ENCODE peak calls at places on chromosomes 11 and 22, in five cellular contexts. D is H9, Y is mesenchymal stem cell, J is H1, K is trophoblast cell. P is an unnamed sample.
A peak's percentile ranks its signal among the peaks of the same experiment; 100 is the strongest.

GRCh38 chr11:111422494-111423249 is 43.6 kb upstream of the POU2AF1 start:
- DNase-seq in Y (peak; percentile 33), K (peak; percentile 9), D (peak; percentile 88), J (peak; percentile 56), P (peak; percentile 61)

GRCh38 chr11:62830904-62831519 is 839 bp downstream of the STX5 start:
- DNase-seq in J (no peak), K (no peak), Y (no peak), D (peak; percentile 42), P (no peak)

GRCh38 chr11:76615950-76616349 is 54.6 kb downstream of the LRRC32 start:
- DNase-seq in Y (no peak), D (peak; percentile 17), J (no peak), K (no peak), P (no peak)

GRCh38 chr11:126790550-126790981 is 210.0 kb downstream of the KIRREL3 start:
- DNase-seq in J (peak; percentile 44), D (peak; percentile 57), K (no peak), Y (peak; percentile 64), P (no peak)

GRCh38 chr11:116406042-116406441 is 366.7 kb downstream of the BUD13 start:
- DNase-seq in K (no peak), Y (no peak), J (no peak), D (no peak), P (no peak)

GRCh38 chr22:39682994-39683393 is 112.4 kb downstream of the CACNA1I start:
- DNase-seq in Y (no peak), D (no peak), K (no peak), J (no peak), P (no peak)

GRCh38 chr11:69011624-69012091 is 1.4 kb downstream of the MRGPRF start:
- DNase-seq in D (no peak), Y (no peak), J (no peak), K (no peak), P (no peak)

GRCh38 chr22:35394011-35394312 is 6.0 kb upstream of the MCM5 start:
- DNase-seq in Y (no peak), J (no peak), D (no peak), K (no peak), P (no peak)

GRCh38 chr11:43806976-43807375 is 73.7 kb upstream of the ALKBH3 start:
- DNase-seq in D (no peak), J (no peak), Y (no peak), K (no peak), P (no peak)

GRCh38 chr22:44456661-44457412 is 41.2 kb downstream of the RTL6 start:
- DNase-seq in K (no peak), Y (no peak), D (no peak), J (no peak), P (no peak)

GRCh38 chr11:95768521-95768920 is 21.1 kb downstream of the FAM76B start:
- DNase-seq in D (no peak), J (no peak), K (peak; percentile 15), Y (no peak), P (no peak)
- H3K4me1 ChIP-seq in D (no peaks in the 10 kb centered on the region), J (no peaks in the 10 kb centered on the region), K (no peaks in the 10 kb centered on the region), Y (no peaks in the 10 kb centered on the region), P (no peaks in the 10 kb centered on the region)

DNA sequence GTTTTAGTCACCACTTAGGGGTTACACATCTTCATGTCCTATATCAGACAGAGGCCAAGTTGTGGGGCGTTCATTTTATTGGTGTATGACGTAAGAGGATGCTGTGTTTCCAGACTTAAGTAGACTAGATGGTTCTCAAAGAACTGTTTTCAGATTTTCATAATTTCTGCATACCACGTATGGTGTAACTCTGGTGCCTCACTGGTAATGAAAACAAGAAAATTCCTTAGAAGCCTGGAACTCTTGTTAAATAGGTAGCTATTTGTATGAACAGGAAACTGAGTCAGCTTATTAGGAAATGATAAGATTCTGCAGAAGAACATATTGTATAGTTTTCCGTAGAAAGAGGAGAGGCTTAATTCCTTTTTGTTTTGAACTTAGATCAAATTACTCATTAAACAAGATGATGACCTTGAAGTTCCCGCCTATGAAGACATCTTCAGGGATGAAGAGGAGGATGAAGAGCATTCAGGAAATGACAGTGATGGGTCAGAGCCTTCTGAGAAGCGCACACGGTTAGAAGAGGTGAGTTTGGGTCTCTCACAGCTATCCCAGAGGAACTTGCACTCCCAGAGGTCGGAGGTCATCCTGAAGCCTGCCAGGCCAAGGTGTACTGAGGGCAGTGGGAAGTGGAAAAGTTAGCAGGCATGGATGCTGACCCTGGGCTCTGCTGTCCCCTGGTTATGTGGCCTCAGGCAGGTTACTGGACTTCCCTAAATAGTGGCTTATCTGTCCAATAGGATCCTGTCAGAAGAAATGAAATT is 3.9 kb downstream of the CDC45 start:
- DNase-seq in K (no peak), J (no peak), D (no peak), Y (peak; percentile 33), P (no peak)
- H3K14ac ChIP-seq in K (no peak overlapping the region), J (no peak overlapping the region), D (no peak overlapping the region), Y (no peak overlapping the region), P (no peak overlapping the region)

DNA sequence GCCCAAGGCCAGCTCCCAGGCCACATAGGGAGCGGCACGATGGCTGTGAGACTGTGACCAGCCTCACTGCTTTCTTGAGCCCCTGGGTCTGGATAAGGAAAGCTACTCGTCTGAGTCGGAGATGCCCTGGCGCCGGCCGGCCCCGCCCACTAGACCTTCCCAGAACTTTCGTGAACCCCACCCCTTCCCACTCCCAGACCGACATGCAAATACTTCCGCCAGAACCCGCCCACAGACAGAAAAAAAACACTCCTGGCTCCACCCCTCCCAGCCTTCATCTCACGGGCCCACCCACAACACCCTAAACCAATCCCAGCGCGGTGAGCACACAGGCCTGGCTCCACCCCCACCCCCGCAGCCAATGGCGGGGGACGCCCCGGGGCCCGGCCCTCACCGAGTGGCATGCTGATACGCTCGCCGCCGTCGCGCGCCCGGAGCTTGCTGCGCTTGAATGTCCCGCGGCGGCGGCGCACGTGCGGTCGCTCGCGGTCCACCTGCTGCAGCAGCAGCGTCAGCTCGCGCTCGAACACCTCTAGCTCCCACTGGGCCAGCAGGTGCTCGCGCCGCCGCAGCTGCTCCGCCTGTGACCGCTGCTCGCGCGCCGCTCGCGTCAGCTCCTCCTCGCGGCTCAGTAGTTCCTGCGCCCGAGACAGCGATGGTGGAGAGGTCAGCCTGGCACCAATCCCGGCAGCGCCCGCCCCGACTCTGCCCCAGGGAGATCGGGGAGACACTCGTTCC is 7.0 kb downstream of the MAP3K11 start:
- DNase-seq in D (peak; percentile 99), Y (peak; percentile 97), K (peak; percentile 95), J (peak; percentile 94), P (peak; percentile 97)
- H2BK12ac ChIP-seq in D (no peak overlapping the region), Y (no peak overlapping the region), K (no peak overlapping the region), J (no peak overlapping the region), P (no peak overlapping the region)

DNA sequence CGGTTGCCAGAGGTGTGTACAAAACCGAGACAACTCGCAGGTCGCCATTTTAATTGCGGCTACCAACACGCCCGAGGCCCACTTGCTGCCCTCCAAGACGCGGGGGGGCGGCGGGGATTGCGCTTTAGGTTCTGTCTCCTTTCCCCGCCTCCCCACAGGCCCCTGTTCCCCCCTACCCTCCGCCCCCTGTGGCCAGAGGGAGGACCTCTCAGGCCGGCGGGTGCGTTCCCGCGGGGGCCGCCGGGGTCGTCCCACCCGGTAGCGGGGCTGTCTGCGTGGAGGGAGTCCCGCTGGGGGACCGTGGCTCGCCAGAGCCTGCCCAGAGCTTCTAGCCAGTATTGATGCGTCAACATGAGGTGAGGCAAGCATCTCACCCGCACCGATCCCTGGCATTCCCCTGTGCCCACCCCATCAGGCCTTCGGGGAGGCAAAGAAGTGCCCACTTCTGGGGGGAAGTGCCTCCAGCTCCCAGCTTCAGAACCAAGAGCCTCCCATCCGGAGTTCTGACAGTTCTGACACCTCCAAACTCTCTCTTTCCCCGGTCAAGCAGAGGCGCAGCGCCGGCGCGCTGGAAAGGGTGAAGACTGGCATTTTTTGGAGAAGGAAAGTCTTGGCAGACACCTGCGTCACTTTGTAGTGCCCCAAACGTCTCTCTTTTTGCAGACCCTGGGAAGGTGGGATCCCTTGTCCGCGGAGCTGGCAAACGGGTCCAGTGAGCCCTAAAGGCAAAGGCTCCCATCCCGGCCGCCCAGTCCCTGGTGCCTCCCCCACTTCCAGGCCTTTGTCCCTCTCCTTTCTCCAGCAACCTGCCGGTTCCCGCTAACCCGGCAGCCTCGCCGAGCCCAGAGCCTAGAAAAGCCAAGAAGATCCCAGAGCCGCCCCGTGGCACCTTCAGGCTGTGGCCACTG is 3.1 kb upstream of the PAX6 start:
- DNase-seq in Y (no peak), J (no peak), D (peak; percentile 53), K (no peak), P (no peak)
- H3K4me1 ChIP-seq in Y (peaks cover 69% of the 10 kb centered on the region), J (peaks cover 48% of the 10 kb centered on the region), D (no peaks in the 10 kb centered on the region), K (peaks cover 31% of the 10 kb centered on the region), P (peaks cover 29% of the 10 kb centered on the region)

GRCh38 chr11:10320164-10320563 is 15.3 kb downstream of the ADM start:
- DNase-seq in D (no peak), K (no peak), Y (no peak), J (no peak), P (no peak)

GRCh38 chr11:10317281-10317755 is 12.4 kb downstream of the ADM start:
- DNase-seq in J (no peak), D (peak; percentile 42), Y (no peak), K (no peak), P (peak; percentile 65)

GRCh38 chr11:10318527-10318802 is 13.6 kb downstream of the ADM start:
- DNase-seq in J (no peak), K (no peak), Y (no peak), D (no peak), P (no peak)

GRCh38 chr11:10319691-10320090 is 14.8 kb downstream of the ADM start:
- DNase-seq in D (no peak), K (no peak), Y (no peak), J (no peak), P (no peak)

DNA sequence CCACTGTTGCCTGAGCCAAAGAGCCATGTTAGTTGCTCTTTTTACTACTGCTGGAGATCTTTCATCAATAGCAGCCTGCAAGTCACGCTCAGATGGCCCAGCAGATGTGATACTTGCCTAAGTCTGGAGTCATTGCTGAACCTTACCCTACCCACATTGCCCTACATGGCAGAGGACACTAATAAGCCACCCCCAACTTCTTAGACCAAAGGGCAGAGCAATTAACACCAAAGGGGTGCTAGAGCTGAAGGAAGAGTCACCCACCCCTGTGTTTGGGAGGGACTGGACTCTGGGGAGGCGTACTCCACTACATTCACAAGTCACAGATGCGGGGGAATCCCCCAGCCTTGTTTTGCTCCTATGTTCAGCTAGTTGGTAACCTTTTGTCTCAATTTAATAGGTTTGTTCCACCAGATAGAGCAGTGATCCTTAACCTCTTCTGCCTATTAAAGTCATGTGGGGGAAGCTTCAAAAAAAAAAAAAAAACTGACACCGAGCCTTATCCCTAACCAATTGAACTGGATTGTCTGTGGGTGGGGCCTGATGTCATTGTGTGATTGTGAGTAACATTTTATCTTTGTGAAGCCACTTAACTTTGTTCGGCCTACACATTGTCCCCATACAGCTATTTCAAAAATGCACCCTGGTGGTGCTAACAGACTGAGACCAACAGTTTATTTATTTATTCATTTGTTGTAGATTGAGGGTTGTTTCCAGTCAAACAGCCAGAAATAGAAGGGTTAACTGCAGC is 13.1 kb downstream of the ADM start:
- DNase-seq in J (no peak), D (no peak), Y (no peak), K (no peak), P (no peak)
- H3K14ac ChIP-seq in J (no peak overlapping the region), D (no peak overlapping the region), Y (peak overlapping the region; percentile 58), K (no peak overlapping the region), P (no peak overlapping the region)

DNA sequence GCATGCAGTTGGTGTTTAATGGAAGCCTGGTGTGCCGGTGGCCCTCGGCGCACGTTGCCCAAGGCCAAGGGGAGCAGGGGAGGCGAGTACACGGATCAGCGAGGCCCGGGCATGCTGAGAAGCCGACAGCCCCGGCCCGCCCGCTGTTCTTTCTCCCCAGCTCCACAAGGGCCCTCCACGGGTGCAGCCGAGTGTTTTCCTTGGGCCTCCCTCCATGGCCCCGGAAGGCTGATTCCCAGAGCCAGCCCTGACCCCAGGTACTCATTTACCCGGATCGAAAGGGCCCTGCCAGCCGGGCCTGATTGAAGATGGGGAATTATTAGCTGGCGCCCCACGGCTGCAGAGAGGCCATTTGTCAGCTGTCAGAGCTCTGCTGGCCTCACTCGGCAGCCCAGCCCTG is 53.1 kb downstream of the WNT7B start:
- DNase-seq in J (no peak), Y (no peak), D (no peak), K (no peak), P (no peak)
- H2BK12ac ChIP-seq in J (no peak overlapping the region), Y (no peak overlapping the region), D (no peak overlapping the region), K (no peak overlapping the region), P (no peak overlapping the region)

P was measured in neuronal stem cell.